ENCODE peak calls at places on chromosome 3, in six cellular contexts. One of them, this sample, is unnamed.

GRCh38 chr3:15804553-15805095 is 6.8 kb upstream of the ANKRD28 start:
- DNase-seq in NCI-H2081: peak; percentile 1
- DNase-seq in NCI-H510A treated with DMSO at 0.1 percent for 48 hours: no peak
- DNase-seq in NCI-H187 treated with DMSO at 0.1 percent for 48 hours: no peak
- DNase-seq in left cardiac atrium: no peak
- DNase-seq in hepatic stellate cell: no peak
- DNase-seq in this sample: no peak

GRCh38 chr3:11452988-11453847 is 181.0 kb downstream of the ATG7 start:
- DNase-seq in NCI-H187 treated with DMSO at 0.1 percent for 48 hours: no peak
- DNase-seq in NCI-H510A treated with DMSO at 0.1 percent for 48 hours: no peak
- DNase-seq in left cardiac atrium: peak; percentile 64
- DNase-seq in NCI-H2081: peak; percentile 22
- DNase-seq in hepatic stellate cell: peak; percentile 36
- DNase-seq in this sample: peak; percentile 18

GRCh38 chr3:51773529-51773928 is 5.5 kb downstream of the IQCF6 start:
- DNase-seq in NCI-H187 treated with DMSO at 0.1 percent for 48 hours: peak; percentile 56
- DNase-seq in NCI-H510A treated with DMSO at 0.1 percent for 48 hours: peak; percentile 48
- DNase-seq in NCI-H2081: no peak
- DNase-seq in left cardiac atrium: no peak
- DNase-seq in hepatic stellate cell: no peak
- DNase-seq in this sample: no peak

GRCh38 chr3:9969632-9970019 is 17.0 kb downstream of the EMC3 start:
- DNase-seq in NCI-H2081: no peak
- DNase-seq in left cardiac atrium: no peak
- DNase-seq in NCI-H187 treated with DMSO at 0.1 percent for 48 hours: no peak
- DNase-seq in hepatic stellate cell: no peak
- DNase-seq in NCI-H510A treated with DMSO at 0.1 percent for 48 hours: no peak
- DNase-seq in this sample: no peak

GRCh38 chr3:45659661-45660566 is 29.3 kb upstream of the SACM1L start:
- DNase-seq in NCI-H2081: peak; percentile 52
- DNase-seq in NCI-H510A treated with DMSO at 0.1 percent for 48 hours: peak; percentile 41
- DNase-seq in left cardiac atrium: peak; percentile 68
- DNase-seq in NCI-H187 treated with DMSO at 0.1 percent for 48 hours: no peak
- DNase-seq in hepatic stellate cell: peak; percentile 77
- DNase-seq in this sample: peak; percentile 71

GRCh38 chr3:76198086-76198485 is 412.7 kb upstream of the ZNF717 start:
- DNase-seq in NCI-H510A treated with DMSO at 0.1 percent for 48 hours: no peak
- DNase-seq in NCI-H187 treated with DMSO at 0.1 percent for 48 hours: no peak
- DNase-seq in left cardiac atrium: no peak
- DNase-seq in NCI-H2081: no peak
- DNase-seq in hepatic stellate cell: no peak
- DNase-seq in this sample: no peak

GRCh38 chr3:73718326-73719110 is 93.8 kb upstream of the PDZRN3 start:
- DNase-seq in left cardiac atrium: no peak
- DNase-seq in NCI-H2081: no peak
- DNase-seq in NCI-H187 treated with DMSO at 0.1 percent for 48 hours: no peak
- DNase-seq in hepatic stellate cell: no peak
- DNase-seq in NCI-H510A treated with DMSO at 0.1 percent for 48 hours: no peak
- DNase-seq in this sample: no peak

GRCh38 chr3:59425371-59425770 is 375.5 kb upstream of the CFAP20DC start:
- DNase-seq in hepatic stellate cell: peak; percentile 57
- DNase-seq in NCI-H2081: no peak
- DNase-seq in NCI-H510A treated with DMSO at 0.1 percent for 48 hours: no peak
- DNase-seq in left cardiac atrium: no peak
- DNase-seq in NCI-H187 treated with DMSO at 0.1 percent for 48 hours: no peak
- DNase-seq in this sample: no peak

GRCh38 chr3:169041677-169042171 is 621.8 kb downstream of the MECOM start:
- DNase-seq in NCI-H2081: peak; percentile 46
- DNase-seq in NCI-H187 treated with DMSO at 0.1 percent for 48 hours: no peak
- DNase-seq in hepatic stellate cell: peak; percentile 7
- DNase-seq in left cardiac atrium: no peak
- DNase-seq in NCI-H510A treated with DMSO at 0.1 percent for 48 hours: peak; percentile 25
- DNase-seq in this sample: peak; percentile 89

GRCh38 chr3:126064627-126065258 is 19.2 kb downstream of the SLC41A3 start:
- DNase-seq in hepatic stellate cell: no peak
- DNase-seq in NCI-H2081: no peak
- DNase-seq in NCI-H187 treated with DMSO at 0.1 percent for 48 hours: no peak
- DNase-seq in NCI-H510A treated with DMSO at 0.1 percent for 48 hours: no peak
- DNase-seq in left cardiac atrium: no peak
- DNase-seq in this sample: no peak

GRCh38 chr3:146221276-146221675 is 29.6 kb downstream of the PLSCR4 start:
- DNase-seq in NCI-H2081: no peak
- DNase-seq in NCI-H510A treated with DMSO at 0.1 percent for 48 hours: no peak
- DNase-seq in hepatic stellate cell: no peak
- DNase-seq in NCI-H187 treated with DMSO at 0.1 percent for 48 hours: no peak
- DNase-seq in left cardiac atrium: no peak
- DNase-seq in this sample: no peak

GRCh38 chr3:13495921-13496723 is 16.0 kb downstream of the HDAC11 start:
- DNase-seq in NCI-H2081: peak; percentile 19
- DNase-seq in NCI-H187 treated with DMSO at 0.1 percent for 48 hours: no peak
- DNase-seq in left cardiac atrium: peak; percentile 82
- DNase-seq in hepatic stellate cell: peak; percentile 73
- DNase-seq in NCI-H510A treated with DMSO at 0.1 percent for 48 hours: peak; percentile 82
- DNase-seq in this sample: peak; percentile 78

GRCh38 chr3:158420654-158421396 is 150.2 kb upstream of the MLF1 start:
- DNase-seq in NCI-H510A treated with DMSO at 0.1 percent for 48 hours: no peak
- DNase-seq in NCI-H2081: no peak
- DNase-seq in NCI-H187 treated with DMSO at 0.1 percent for 48 hours: no peak
- DNase-seq in left cardiac atrium: no peak
- DNase-seq in hepatic stellate cell: no peak
- DNase-seq in this sample: no peak

GRCh38 chr3:188557230-188557629 is 403.3 kb downstream of the LPP start:
- DNase-seq in NCI-H510A treated with DMSO at 0.1 percent for 48 hours: no peak
- DNase-seq in hepatic stellate cell: no peak
- DNase-seq in NCI-H2081: no peak
- DNase-seq in NCI-H187 treated with DMSO at 0.1 percent for 48 hours: no peak
- DNase-seq in left cardiac atrium: no peak
- DNase-seq in this sample: no peak

GRCh38 chr3:21718161-21718765 is 32.7 kb downstream of the ZNF385D start:
- DNase-seq in NCI-H187 treated with DMSO at 0.1 percent for 48 hours: no peak
- DNase-seq in NCI-H2081: no peak
- DNase-seq in left cardiac atrium: no peak
- DNase-seq in hepatic stellate cell: peak; percentile 44
- DNase-seq in NCI-H510A treated with DMSO at 0.1 percent for 48 hours: no peak
- DNase-seq in this sample: no peak

GRCh38 chr3:71504250-71505036 is 79.1 kb downstream of the FOXP1 start:
- DNase-seq in NCI-H2081: no peak
- DNase-seq in left cardiac atrium: no peak
- DNase-seq in NCI-H510A treated with DMSO at 0.1 percent for 48 hours: no peak
- DNase-seq in NCI-H187 treated with DMSO at 0.1 percent for 48 hours: no peak
- DNase-seq in hepatic stellate cell: peak; percentile 81
- DNase-seq in this sample: peak; percentile 95

GRCh38 chr3:140529096-140529495 is 148.8 kb upstream of the TRIM42 start:
- DNase-seq in NCI-H510A treated with DMSO at 0.1 percent for 48 hours: no peak
- DNase-seq in left cardiac atrium: no peak
- DNase-seq in NCI-H187 treated with DMSO at 0.1 percent for 48 hours: no peak
- DNase-seq in NCI-H2081: no peak
- DNase-seq in hepatic stellate cell: no peak
- DNase-seq in this sample: peak; percentile 7

GRCh38 chr3:184815046-184815930 is 3.3 kb downstream of the VPS8 start:
- DNase-seq in hepatic stellate cell: peak; percentile 50
- DNase-seq in NCI-H510A treated with DMSO at 0.1 percent for 48 hours: no peak
- DNase-seq in NCI-H2081: no peak
- DNase-seq in left cardiac atrium: no peak
- DNase-seq in NCI-H187 treated with DMSO at 0.1 percent for 48 hours: no peak
- DNase-seq in this sample: peak; percentile 50

GRCh38 chr3:137148917-137149316 is 191.1 kb downstream of the IL20RB start:
- DNase-seq in hepatic stellate cell: no peak
- DNase-seq in NCI-H510A treated with DMSO at 0.1 percent for 48 hours: no peak
- DNase-seq in left cardiac atrium: no peak
- DNase-seq in NCI-H187 treated with DMSO at 0.1 percent for 48 hours: no peak
- DNase-seq in NCI-H2081: no peak
- DNase-seq in this sample: no peak

GRCh38 chr3:135057996-135058395 is 262.9 kb downstream of the EPHB1 start:
- DNase-seq in left cardiac atrium: no peak
- DNase-seq in NCI-H2081: no peak
- DNase-seq in hepatic stellate cell: no peak
- DNase-seq in NCI-H187 treated with DMSO at 0.1 percent for 48 hours: no peak
- DNase-seq in NCI-H510A treated with DMSO at 0.1 percent for 48 hours: no peak
- DNase-seq in this sample: no peak

GRCh38 chr3:60931452-60931851 is 319.8 kb downstream of the FHIT start:
- DNase-seq in NCI-H510A treated with DMSO at 0.1 percent for 48 hours: peak; percentile 48
- DNase-seq in NCI-H2081: peak; percentile 51
- DNase-seq in left cardiac atrium: no peak
- DNase-seq in NCI-H187 treated with DMSO at 0.1 percent for 48 hours: no peak
- DNase-seq in hepatic stellate cell: no peak
- DNase-seq in this sample: no peak

GRCh38 chr3:47244531-47245100 is 38.0 kb downstream of the KIF9 start:
- DNase-seq in NCI-H2081: no peak
- DNase-seq in NCI-H187 treated with DMSO at 0.1 percent for 48 hours: no peak
- DNase-seq in NCI-H510A treated with DMSO at 0.1 percent for 48 hours: no peak
- DNase-seq in hepatic stellate cell: no peak
- DNase-seq in left cardiac atrium: no peak
- DNase-seq in this sample: no peak

GRCh38 chr3:121979246-121979645 is 42.8 kb downstream of the ILDR1 start:
- DNase-seq in left cardiac atrium: no peak
- DNase-seq in hepatic stellate cell: no peak
- DNase-seq in NCI-H510A treated with DMSO at 0.1 percent for 48 hours: no peak
- DNase-seq in NCI-H2081: no peak
- DNase-seq in NCI-H187 treated with DMSO at 0.1 percent for 48 hours: no peak
- DNase-seq in this sample: no peak

GRCh38 chr3:15377961-15378791 is 45.8 kb upstream of the SH3BP5 start:
- DNase-seq in NCI-H2081: peak; percentile 91
- DNase-seq in NCI-H187 treated with DMSO at 0.1 percent for 48 hours: peak; percentile 8
- DNase-seq in NCI-H510A treated with DMSO at 0.1 percent for 48 hours: peak; percentile 91
- DNase-seq in hepatic stellate cell: peak; percentile 49
- DNase-seq in left cardiac atrium: peak; percentile 95
- DNase-seq in this sample: peak; percentile 92

GRCh38 chr3:107870989-107871638 is 219.7 kb downstream of the CD47 start:
- DNase-seq in left cardiac atrium: no peak
- DNase-seq in hepatic stellate cell: no peak
- DNase-seq in NCI-H2081: peak; percentile 63
- DNase-seq in NCI-H187 treated with DMSO at 0.1 percent for 48 hours: no peak
- DNase-seq in NCI-H510A treated with DMSO at 0.1 percent for 48 hours: no peak
- DNase-seq in this sample: no peak

GRCh38 chr3:248841-249520 is 52.4 kb downstream of the CHL1 start:
- DNase-seq in left cardiac atrium: no peak
- DNase-seq in hepatic stellate cell: no peak
- DNase-seq in NCI-H187 treated with DMSO at 0.1 percent for 48 hours: no peak
- DNase-seq in NCI-H510A treated with DMSO at 0.1 percent for 48 hours: no peak
- DNase-seq in NCI-H2081: no peak
- DNase-seq in this sample: no peak

GRCh38 chr3:50428007-50428633 is 68.8 kb upstream of the TMEM115 start:
- DNase-seq in hepatic stellate cell: no peak
- DNase-seq in NCI-H510A treated with DMSO at 0.1 percent for 48 hours: no peak
- DNase-seq in NCI-H2081: no peak
- DNase-seq in left cardiac atrium: no peak
- DNase-seq in NCI-H187 treated with DMSO at 0.1 percent for 48 hours: no peak
- DNase-seq in this sample: no peak

GRCh38 chr3:99753268-99753975 is 64.2 kb upstream of the CMSS1 start:
- DNase-seq in NCI-H510A treated with DMSO at 0.1 percent for 48 hours: peak; percentile 64
- DNase-seq in hepatic stellate cell: peak; percentile 27
- DNase-seq in left cardiac atrium: no peak
- DNase-seq in NCI-H2081: peak; percentile 51
- DNase-seq in NCI-H187 treated with DMSO at 0.1 percent for 48 hours: peak; percentile 9
- DNase-seq in this sample: peak; percentile 84

GRCh38 chr3:170225166-170225565 is 2.9 kb downstream of the PRKCI start:
- DNase-seq in left cardiac atrium: no peak
- DNase-seq in NCI-H187 treated with DMSO at 0.1 percent for 48 hours: no peak
- DNase-seq in NCI-H2081: no peak
- DNase-seq in NCI-H510A treated with DMSO at 0.1 percent for 48 hours: no peak
- DNase-seq in hepatic stellate cell: no peak
- DNase-seq in this sample: no peak

GRCh38 chr3:146092230-146092629 is 68.8 kb downstream of the PLOD2 start:
- DNase-seq in left cardiac atrium: no peak
- DNase-seq in NCI-H2081: no peak
- DNase-seq in NCI-H187 treated with DMSO at 0.1 percent for 48 hours: no peak
- DNase-seq in NCI-H510A treated with DMSO at 0.1 percent for 48 hours: no peak
- DNase-seq in hepatic stellate cell: no peak
- DNase-seq in this sample: no peak

This sample was measured in RKO.